ENCODE peak calls at places on chromosomes 2 and 18, in four cellular contexts. One of them, this sample, is unnamed. For H3K79me2 and H4K20me1, the result is how much of the 10 kb centered on the place peaks cover.

GRCh38 chr2:241546771-241547498 is 11.6 kb upstream of the BOK start:
- DNase-seq in PC-3: no peak
- DNase-seq in keratinocyte: no peak
- DNase-seq in K562: no peak
- DNase-seq in this sample: no peak

GRCh38 chr2:170340693-170341068 is 162.7 kb downstream of the MYO3B start:
- DNase-seq in K562: no peak
- DNase-seq in PC-3: no peak
- DNase-seq in keratinocyte: no peak
- DNase-seq in this sample: no peak

GRCh38 chr2:64202206-64202864 is 58.1 kb upstream of the PELI1 start:
- DNase-seq in PC-3: peak
- DNase-seq in K562: no peak
- DNase-seq in keratinocyte: no peak
- DNase-seq in this sample: peak

GRCh38 chr2:164770421-164770916 is 71.2 kb downstream of the COBLL1 start:
- DNase-seq in keratinocyte: no peak
- DNase-seq in K562: no peak
- DNase-seq in PC-3: no peak
- DNase-seq in this sample: no peak

GRCh38 chr2:80068068-80068467 is 236.5 kb downstream of the LRRTM1 start:
- DNase-seq in K562: no peak
- DNase-seq in keratinocyte: no peak
- DNase-seq in PC-3: no peak
- DNase-seq in this sample: no peak

GRCh38 chr18:11091746-11092145 is 57.6 kb downstream of the PIEZO2 start:
- DNase-seq in keratinocyte: no peak
- DNase-seq in K562: no peak
- DNase-seq in PC-3: no peak
- DNase-seq in this sample: no peak

GRCh38 chr2:35410431-35411061 is 945.0 kb upstream of the CRIM1 start:
- DNase-seq in K562: peak
- DNase-seq in PC-3: peak
- DNase-seq in keratinocyte: no peak
- DNase-seq in this sample: no peak

GRCh38 chr2:203656522-203657287 is 49.7 kb upstream of the CD28 start:
- DNase-seq in keratinocyte: peak
- DNase-seq in PC-3: no peak
- DNase-seq in K562: no peak
- DNase-seq in this sample: peak

GRCh38 chr18:44841221-44841620 is 160.5 kb downstream of the SETBP1 start:
- DNase-seq in K562: no peak
- DNase-seq in keratinocyte: no peak
- DNase-seq in PC-3: peak
- DNase-seq in this sample: no peak

GRCh38 chr2:113181491-113182051 is 7.8 kb downstream of the PSD4 start:
- DNase-seq in keratinocyte: no peak
- DNase-seq in K562: peak
- DNase-seq in PC-3: no peak
- DNase-seq in this sample: no peak

GRCh38 chr18:9379118-9379517 is 44.5 kb downstream of the TWSG1 start:
- DNase-seq in keratinocyte: no peak
- DNase-seq in PC-3: no peak
- DNase-seq in K562: no peak
- DNase-seq in this sample: no peak

GRCh38 chr2:6148887-6149286 is 456.7 kb downstream of the SOX11 start:
- DNase-seq in keratinocyte: no peak
- DNase-seq in K562: no peak
- DNase-seq in PC-3: no peak
- DNase-seq in this sample: no peak

GRCh38 chr2:8679567-8679826 is 2.4 kb upstream of the ID2 start:
- DNase-seq in K562: no peak
- DNase-seq in keratinocyte: no peak
- DNase-seq in PC-3: no peak
- DNase-seq in this sample: no peak

GRCh38 chr2:170106441-170106840 is 71.5 kb upstream of the MYO3B start:
- DNase-seq in PC-3: no peak
- DNase-seq in keratinocyte: no peak
- DNase-seq in K562: no peak
- DNase-seq in this sample: no peak

GRCh38 chr2:224472137-224472536 is 70.2 kb upstream of the FAM124B start:
- DNase-seq in PC-3: no peak
- DNase-seq in keratinocyte: no peak
- DNase-seq in K562: no peak
- DNase-seq in this sample: no peak

GRCh38 chr2:161134547-161135518 is 25.4 kb upstream of the TANK start:
- DNase-seq in keratinocyte: no peak
- DNase-seq in PC-3: peak
- DNase-seq in K562: no peak
- DNase-seq in this sample: peak

GRCh38 chr18:28193177-28193778 is 16.3 kb upstream of the CDH2 start:
- DNase-seq in keratinocyte: no peak
- DNase-seq in PC-3: no peak
- DNase-seq in K562: no peak
- DNase-seq in this sample: no peak

GRCh38 chr18:51154664-51155063 is 42.8 kb downstream of the MEX3C start:
- DNase-seq in keratinocyte: no peak
- DNase-seq in PC-3: no peak
- DNase-seq in K562: no peak
- DNase-seq in this sample: no peak

GRCh38 chr2:19898592-19899329 is 3.0 kb downstream of the TTC32 start:
- DNase-seq in PC-3: no peak
- DNase-seq in K562: peak
- DNase-seq in keratinocyte: no peak
- DNase-seq in this sample: no peak

GRCh38 chr2:240405654-240406313 is 29.7 kb upstream of the GPC1 start:
- DNase-seq in PC-3: no peak
- DNase-seq in keratinocyte: no peak
- DNase-seq in K562: no peak
- DNase-seq in this sample: no peak

GRCh38 chr2:113850687-113851086 is 39.2 kb upstream of the ACTR3 start:
- DNase-seq in PC-3: no peak
- DNase-seq in K562: no peak
- DNase-seq in keratinocyte: no peak
- DNase-seq in this sample: no peak

GRCh38 chr2:81396417-81397019 is 1092.0 kb upstream of the LRRTM1 start:
- DNase-seq in K562: no peak
- DNase-seq in keratinocyte: no peak
- DNase-seq in PC-3: no peak
- DNase-seq in this sample: no peak

GRCh38 chr2:50995610-50996009 is 36.3 kb downstream of the NRXN1 start:
- DNase-seq in K562: no peak
- DNase-seq in PC-3: peak
- DNase-seq in keratinocyte: no peak
- DNase-seq in this sample: no peak

GRCh38 chr18:79242246-79242645 is 153.5 kb upstream of the NFATC1 start:
- DNase-seq in K562: no peak
- DNase-seq in keratinocyte: no peak
- DNase-seq in PC-3: no peak
- DNase-seq in this sample: no peak

GRCh38 chr2:44218771-44219170 is 50.1 kb downstream of the PPM1B start:
- DNase-seq in PC-3: no peak
- DNase-seq in K562: no peak
- DNase-seq in keratinocyte: no peak
- DNase-seq in this sample: no peak

GRCh38 chr2:67719351-67719750 is 322.2 kb downstream of the ETAA1 start:
- DNase-seq in K562: no peak
- DNase-seq in keratinocyte: no peak
- DNase-seq in PC-3: no peak
- DNase-seq in this sample: no peak

GRCh38 chr2:200356794-200357472 is 50.4 kb downstream of the SPATS2L start:
- DNase-seq in keratinocyte: no peak
- DNase-seq in K562: no peak
- DNase-seq in PC-3: no peak
- DNase-seq in this sample: no peak

GRCh38 chr2:98501896-98502295 is 57.2 kb downstream of the INPP4A start:
- DNase-seq in K562: no peak
- DNase-seq in keratinocyte: no peak
- DNase-seq in PC-3: no peak
- DNase-seq in this sample: no peak

GRCh38 chr2:98502556-98503335 is 58.1 kb downstream of the INPP4A start:
- DNase-seq in PC-3: peak
- DNase-seq in K562: no peak
- DNase-seq in keratinocyte: no peak
- DNase-seq in this sample: no peak

GRCh38 chr2:98500561-98500960 is 55.9 kb downstream of the INPP4A start:
- DNase-seq in K562: no peak
- DNase-seq in keratinocyte: no peak
- DNase-seq in PC-3: peak
- DNase-seq in this sample: peak

GRCh38 chr2:98498703-98499445 is 54.2 kb downstream of the INPP4A start:
- DNase-seq in K562: no peak
- DNase-seq in keratinocyte: no peak
- DNase-seq in PC-3: no peak
- DNase-seq in this sample: no peak

DNA sequence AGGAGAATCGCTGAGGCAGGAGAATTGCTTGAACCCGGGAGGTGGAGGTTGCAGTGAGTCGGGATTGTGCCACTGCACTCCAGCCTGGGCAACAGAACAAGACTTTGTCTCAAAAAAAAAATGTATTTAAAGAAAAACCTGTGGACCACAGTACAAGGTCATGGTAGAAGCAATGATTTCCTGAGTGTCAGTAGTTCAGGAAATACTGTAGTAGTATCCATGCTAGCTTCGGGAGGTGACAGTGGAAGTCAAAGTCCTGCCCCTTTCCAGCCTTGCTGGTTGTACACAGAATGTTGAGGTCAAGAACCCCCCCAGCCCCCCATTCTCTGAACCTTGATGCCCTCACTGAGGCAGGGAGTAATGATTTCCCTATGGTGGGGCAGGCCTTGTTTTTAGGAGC is 56.6 kb downstream of the INPP4A start:
- DNase-seq in keratinocyte: no peak
- DNase-seq in PC-3: no peak
- DNase-seq in K562: no peak
- DNase-seq in this sample: no peak
- H3K79me2 ChIP-seq in keratinocyte: under half
- H3K79me2 ChIP-seq in PC-3: under half
- H3K79me2 ChIP-seq in K562: under half
- H3K79me2 ChIP-seq in this sample: under half

DNA sequence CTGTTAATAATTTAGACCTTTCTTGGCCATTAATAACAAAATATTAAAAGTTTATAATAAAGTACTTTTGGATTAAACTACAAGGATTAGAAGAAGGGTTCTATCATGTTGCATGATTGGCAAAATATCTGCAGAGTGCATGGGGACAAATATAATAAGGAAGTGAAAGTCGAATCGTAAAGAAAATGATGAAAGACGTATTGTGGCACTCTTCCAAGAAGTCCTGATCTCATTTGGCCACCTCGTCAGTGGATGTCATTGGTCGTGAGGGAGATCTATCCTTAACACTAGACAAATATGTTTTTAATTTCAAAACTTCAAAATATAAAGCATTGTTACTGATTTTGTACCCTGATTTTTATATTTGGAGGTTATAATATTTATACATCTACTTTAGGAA is 197.7 kb upstream of the STON1 start:
- DNase-seq in PC-3: no peak
- DNase-seq in keratinocyte: no peak
- DNase-seq in K562: no peak
- DNase-seq in this sample: no peak
- H4K20me1 ChIP-seq in PC-3: under half
- H4K20me1 ChIP-seq in keratinocyte: under half
- H4K20me1 ChIP-seq in K562: under half
- H4K20me1 ChIP-seq in this sample: under half

GRCh38 chr2:108988796-108989713 is at the start of gene EDAR:
- DNase-seq in K562: no peak
- DNase-seq in PC-3: peak
- DNase-seq in keratinocyte: peak
- DNase-seq in this sample: peak

GRCh38 chr2:108983610-108984009 is 5.4 kb downstream of the EDAR start:
- DNase-seq in K562: no peak
- DNase-seq in keratinocyte: no peak
- DNase-seq in PC-3: no peak
- DNase-seq in this sample: no peak

GRCh38 chr2:108987111-108987510 is 1.9 kb downstream of the EDAR start:
- DNase-seq in K562: no peak
- DNase-seq in PC-3: no peak
- DNase-seq in keratinocyte: no peak
- DNase-seq in this sample: no peak

GRCh38 chr2:108993095-108993937 is 4.3 kb upstream of the EDAR start:
- DNase-seq in K562: no peak
- DNase-seq in keratinocyte: no peak
- DNase-seq in PC-3: no peak
- DNase-seq in this sample: no peak

DNA sequence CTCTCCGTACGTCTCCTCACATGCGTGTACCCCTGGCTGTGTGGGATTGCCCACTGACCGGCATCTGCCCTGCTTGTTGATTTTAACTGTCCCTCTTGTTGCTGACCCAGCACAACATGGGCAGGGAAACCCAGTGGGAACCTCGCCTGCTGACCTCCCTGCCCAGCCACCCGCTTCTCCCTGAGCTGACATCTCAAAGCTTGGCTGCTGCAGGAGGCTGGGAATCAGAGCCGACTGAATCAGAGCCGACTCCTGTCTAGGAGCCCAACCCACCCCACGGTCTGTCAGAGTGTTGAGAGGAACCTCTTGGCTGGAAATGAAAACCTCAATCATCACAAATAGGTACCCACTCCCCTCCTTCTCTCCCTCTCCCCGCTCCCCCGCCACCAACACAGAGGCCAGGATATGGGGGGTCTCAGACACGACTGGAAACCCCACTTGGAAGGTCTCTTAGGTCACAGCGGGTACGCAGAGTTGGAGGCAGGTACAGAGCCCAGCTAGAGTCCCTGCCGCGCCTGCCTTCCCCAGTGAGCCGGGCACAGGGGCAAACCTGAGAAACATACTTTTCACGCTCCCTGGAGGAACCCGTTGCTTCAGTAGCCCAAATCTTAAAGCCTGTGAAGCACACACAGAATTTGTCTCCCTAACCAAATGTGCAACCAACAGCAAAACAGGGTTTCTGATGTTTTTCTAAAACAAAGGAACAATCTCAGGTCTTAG is 784 bp downstream of the EDAR start:
- DNase-seq in K562: no peak
- DNase-seq in keratinocyte: no peak
- DNase-seq in PC-3: no peak
- DNase-seq in this sample: no peak
- TF ChIP-seq EZH2 in K562: no peak
- TF ChIP-seq EZH2 in keratinocyte: no peak
- TF ChIP-seq EZH2 in PC-3: no peak
- TF ChIP-seq EZH2 in this sample: no peak

GRCh38 chr18:75204978-75205759 is 3.8 kb downstream of the PTGR3 start:
- DNase-seq in PC-3: no peak
- DNase-seq in K562: no peak
- DNase-seq in keratinocyte: no peak
- DNase-seq in this sample: no peak
- H3K79me2 ChIP-seq in PC-3: half or more
- H3K79me2 ChIP-seq in K562: half or more
- H3K79me2 ChIP-seq in keratinocyte: half or more
- H3K79me2 ChIP-seq in this sample: half or more